ENCODE peak calls at places on chromosomes 6 and 20, in nine cellular contexts. X is neural crest cell; Q is Peyer's patch; H is left ventricle myocardium inferior; V is lower leg skin; O is A549; I is CD4-positive, alpha-beta T cell; J is ovary; B is HCT116. A is an unnamed sample.

GRCh38 chr20:57065646-57066045 is 200.8 kb downstream of the BMP7 start:
- DNase-seq in Q (no peak), B (no peak), I (no peak), V (no peak), H (no peak), O (no peak), X (no peak), J (no peak), A (no peak)

GRCh38 chr6:111210074-111210729 is 122.9 kb downstream of the SLC16A10 start:
- DNase-seq in J (no peak), X (peak; percentile 33), V (no peak), O (peak; percentile 54), H (no peak), I (no peak), B (peak; percentile 45), Q (no peak), A (peak; percentile 69)

GRCh38 chr20:1427457-1428054 is 34.7 kb upstream of the FKBP1A start:
- DNase-seq in H (no peak), O (no peak), V (no peak), Q (no peak), X (no peak), J (no peak), B (no peak), I (no peak), A (no peak)

GRCh38 chr6:129592516-129593232 is 117.3 kb downstream of the ARHGAP18 start:
- DNase-seq in J (no peak), B (no peak), Q (no peak), I (no peak), H (no peak), X (no peak), V (no peak), O (no peak), A (no peak)

GRCh38 chr6:15089569-15090144 is 156.2 kb upstream of the JARID2 start:
- DNase-seq in I (no peak), H (no peak), O (no peak), Q (no peak), J (no peak), B (no peak), X (no peak), V (peak; percentile 85), A (no peak)

GRCh38 chr20:63664861-63665594 is 6.9 kb downstream of the RTEL1 start:
- DNase-seq in H (no peak), I (no peak), V (no peak), X (no peak), J (peak; percentile 54), Q (no peak), O (no peak), B (no peak), A (no peak)

GRCh38 chr20:59805786-59806577 is 127.5 kb downstream of the SYCP2 start:
- DNase-seq in V (peak; percentile 64), Q (no peak), O (no peak), B (no peak), X (no peak), I (no peak), J (no peak), H (no peak), A (no peak)

GRCh38 chr6:6390849-6391602 is 70.6 kb upstream of the F13A1 start:
- DNase-seq in V (no peak), B (no peak), O (no peak), Q (no peak), I (no peak), H (no peak), J (no peak), X (no peak), A (no peak)

GRCh38 chr6:11744753-11745152 is 33.9 kb downstream of the ADTRP start:
- DNase-seq in O (no peak), I (no peak), Q (peak; percentile 77), X (no peak), V (peak; percentile 96), J (no peak), H (peak; percentile 45), B (no peak), A (no peak)

GRCh38 chr20:10924628-10925266 is 250.9 kb upstream of the JAG1 start:
- DNase-seq in B (no peak), H (no peak), X (no peak), I (no peak), J (no peak), O (no peak), Q (no peak), V (no peak), A (peak; percentile 30)

GRCh38 chr20:278607-279571 is 11.7 kb downstream of the C20orf96 start:
- DNase-seq in X (no peak), O (no peak), J (peak; percentile 71), B (no peak), I (no peak), V (peak; percentile 84), Q (peak; percentile 44), H (peak; percentile 53), A (no peak)
- TF ChIP-seq CTCF in X (no peak), O (no peak), J (no peak), B (no peak), I (no peak), V (no peak), Q (no peak), H (peak; percentile 35), A (no peak)

GRCh38 chr20:23776067-23776771 is 25.5 kb upstream of the CST1 start:
- DNase-seq in Q (no peak), I (no peak), B (no peak), H (no peak), J (no peak), V (no peak), O (no peak), X (no peak), A (no peak)
- TF ChIP-seq CTCF in Q (no peak), I (no peak), B (no peak), H (no peak), J (no peak), V (no peak), O (no peak), X (no peak), A (no peak)

GRCh38 chr6:166507809-166508373 is 78.6 kb downstream of the RAMACL start:
- DNase-seq in J (no peak), B (no peak), H (no peak), I (no peak), Q (peak; percentile 35), O (no peak), V (peak; percentile 74), X (no peak), A (no peak)
- TF ChIP-seq CTCF in J (no peak), B (no peak), H (no peak), I (no peak), Q (no peak), O (no peak), V (no peak), X (no peak), A (no peak)

GRCh38 chr6:112296122-112296521 is 41.8 kb upstream of the LAMA4 start:
- DNase-seq in H (no peak), J (no peak), X (peak; percentile 8), Q (no peak), I (no peak), O (peak; percentile 14), V (no peak), B (peak; percentile 27), A (peak; percentile 55)
- TF ChIP-seq CTCF in H (peak; percentile 49), J (no peak), X (peak; percentile 46), Q (no peak), I (no peak), O (peak; percentile 25), V (no peak), B (peak; percentile 74), A (peak; percentile 21)

A was measured in MCF 10A.